ENCODE peak calls at places on chromosomes 4 and X, in six cellular contexts. One of them, this sample, is unnamed.

GRCh38 chrX:7146703-7147430 is 645 bp upstream of the STS start:
- DNase-seq in left kidney: no peak
- DNase-seq in activated CD8-positive, alpha-beta T cell treated with anti-CD3 and anti-CD28 coated beads for 36 hours: peak
- DNase-seq in neuronal stem cell: no peak
- DNase-seq in posterior vena cava: no peak
- DNase-seq in AG10803: no peak
- DNase-seq in this sample: peak

GRCh38 chr4:84927428-84927827 is 39.1 kb downstream of the WDFY3 start:
- DNase-seq in posterior vena cava: no peak
- DNase-seq in AG10803: no peak
- DNase-seq in neuronal stem cell: no peak
- DNase-seq in activated CD8-positive, alpha-beta T cell treated with anti-CD3 and anti-CD28 coated beads for 36 hours: no peak
- DNase-seq in left kidney: no peak
- DNase-seq in this sample: no peak

GRCh38 chr4:112509243-112510190 is 6.5 kb downstream of the NEUROG2 start:
- DNase-seq in activated CD8-positive, alpha-beta T cell treated with anti-CD3 and anti-CD28 coated beads for 36 hours: peak
- DNase-seq in posterior vena cava: no peak
- DNase-seq in neuronal stem cell: peak
- DNase-seq in left kidney: peak
- DNase-seq in AG10803: peak
- DNase-seq in this sample: no peak

GRCh38 chr4:162839814-162840213 is 326.9 kb downstream of the NAF1 start:
- DNase-seq in AG10803: no peak
- DNase-seq in neuronal stem cell: no peak
- DNase-seq in left kidney: no peak
- DNase-seq in posterior vena cava: no peak
- DNase-seq in activated CD8-positive, alpha-beta T cell treated with anti-CD3 and anti-CD28 coated beads for 36 hours: no peak
- DNase-seq in this sample: no peak

GRCh38 chr4:6342530-6343293 is 73.1 kb downstream of the WFS1 start:
- DNase-seq in posterior vena cava: peak
- DNase-seq in activated CD8-positive, alpha-beta T cell treated with anti-CD3 and anti-CD28 coated beads for 36 hours: no peak
- DNase-seq in AG10803: no peak
- DNase-seq in left kidney: peak
- DNase-seq in neuronal stem cell: no peak
- DNase-seq in this sample: no peak

GRCh38 chr4:36269116-36269515 is 12.3 kb upstream of the DTHD1 start:
- DNase-seq in neuronal stem cell: no peak
- DNase-seq in activated CD8-positive, alpha-beta T cell treated with anti-CD3 and anti-CD28 coated beads for 36 hours: peak
- DNase-seq in posterior vena cava: no peak
- DNase-seq in AG10803: no peak
- DNase-seq in left kidney: no peak
- DNase-seq in this sample: no peak

GRCh38 chr4:7190668-7191545 is 1.4 kb upstream of the SORCS2 start:
- DNase-seq in posterior vena cava: peak
- DNase-seq in left kidney: peak
- DNase-seq in activated CD8-positive, alpha-beta T cell treated with anti-CD3 and anti-CD28 coated beads for 36 hours: no peak
- DNase-seq in AG10803: no peak
- DNase-seq in neuronal stem cell: no peak
- DNase-seq in this sample: peak

GRCh38 chr4:129064717-129065116 is 28.6 kb downstream of the SCLT1 start:
- DNase-seq in left kidney: no peak
- DNase-seq in neuronal stem cell: no peak
- DNase-seq in posterior vena cava: no peak
- DNase-seq in activated CD8-positive, alpha-beta T cell treated with anti-CD3 and anti-CD28 coated beads for 36 hours: no peak
- DNase-seq in AG10803: peak
- DNase-seq in this sample: no peak

GRCh38 chr4:128635939-128636551 is 173.5 kb upstream of the JADE1 start:
- DNase-seq in AG10803: peak
- DNase-seq in posterior vena cava: no peak
- DNase-seq in neuronal stem cell: no peak
- DNase-seq in left kidney: no peak
- DNase-seq in activated CD8-positive, alpha-beta T cell treated with anti-CD3 and anti-CD28 coated beads for 36 hours: no peak
- DNase-seq in this sample: no peak

GRCh38 chr4:14701896-14702295 is 300.4 kb upstream of the CPEB2 start:
- DNase-seq in posterior vena cava: no peak
- DNase-seq in AG10803: no peak
- DNase-seq in left kidney: no peak
- DNase-seq in activated CD8-positive, alpha-beta T cell treated with anti-CD3 and anti-CD28 coated beads for 36 hours: no peak
- DNase-seq in neuronal stem cell: no peak
- DNase-seq in this sample: no peak

GRCh38 chr4:151719045-151719743 is 41.6 kb downstream of the GATB start:
- DNase-seq in posterior vena cava: no peak
- DNase-seq in activated CD8-positive, alpha-beta T cell treated with anti-CD3 and anti-CD28 coated beads for 36 hours: no peak
- DNase-seq in AG10803: no peak
- DNase-seq in left kidney: no peak
- DNase-seq in neuronal stem cell: no peak
- DNase-seq in this sample: no peak

This sample was measured in sigmoid colon.